ENCODE peak calls at places on chromosomes 3 and 15, in seven cellular contexts. G is DND-41; H is effector memory CD4-positive, alpha-beta T cell; V is CD4-positive, alpha-beta memory T cell; X is mucosa of descending colon; U is left ventricle myocardium inferior; W is CD8-positive, alpha-beta T cell. E is an unnamed sample.

GRCh38 chr15:69855601-69856000 is 242.1 kb downstream of the TLE3 start:
- DNase-seq in V (no peak), H (no peak), G (no peak), W (no peak), X (no peak), U (no peak), E (no peak)

GRCh38 chr3:56923546-56924224 is 121.9 kb upstream of the ARHGEF3 start:
- DNase-seq in G (peak; percentile 30), W (peak; percentile 74), V (peak; percentile 85), U (no peak), H (peak; percentile 49), X (peak; percentile 48), E (no peak)

GRCh38 chr3:133188996-133189395 is 150.8 kb downstream of the TMEM108 start:
- DNase-seq in U (no peak), X (no peak), V (no peak), W (no peak), G (no peak), H (no peak), E (no peak)

GRCh38 chr3:115512565-115513410 is 110.5 kb upstream of the GAP43 start:
- DNase-seq in X (no peak), H (no peak), G (no peak), V (peak; percentile 23), W (no peak), U (peak; percentile 17), E (no peak)

GRCh38 chr3:195761503-195762248 is 40.9 kb downstream of the MUC20 start:
- DNase-seq in X (no peak), G (peak; percentile 71), U (no peak), H (no peak), W (no peak), V (no peak), E (no peak)

GRCh38 chr3:48647714-48648113 is 12.5 kb upstream of the SLC26A6 start:
- DNase-seq in U (no peak), V (no peak), H (no peak), W (no peak), G (no peak), X (no peak), E (no peak)

GRCh38 chr3:85533586-85533985 is 574.8 kb downstream of the CADM2 start:
- DNase-seq in U (no peak), X (no peak), V (no peak), G (no peak), H (no peak), W (no peak), E (no peak)

GRCh38 chr15:86164222-86164898 is 84.7 kb downstream of the AGBL1 start:
- DNase-seq in H (no peak), G (no peak), V (no peak), X (no peak), U (no peak), W (no peak), E (no peak)

GRCh38 chr3:40713306-40713705 is 188.5 kb downstream of the ZNF621 start:
- DNase-seq in W (no peak), U (no peak), X (no peak), H (no peak), G (no peak), V (no peak), E (no peak)

GRCh38 chr3:111861396-111861795 is 2.3 kb downstream of the PHLDB2 start:
- DNase-seq in V (no peak), H (no peak), U (no peak), W (no peak), X (no peak), G (no peak), E (no peak)

GRCh38 chr3:58713715-58714401 is 47.3 kb upstream of the FAM3D start:
- DNase-seq in W (no peak), X (no peak), G (no peak), V (no peak), U (no peak), H (no peak), E (no peak)

GRCh38 chr15:68994149-68994548 is 20.3 kb upstream of the NOX5 start:
- DNase-seq in X (no peak), H (no peak), U (no peak), V (no peak), W (no peak), G (no peak), E (no peak)

GRCh38 chr15:90750186-90750585 is 33.0 kb downstream of the BLM start:
- DNase-seq in W (no peak), H (no peak), X (no peak), U (no peak), G (no peak), V (no peak), E (no peak)

GRCh38 chr3:129022114-129022994 is 21.2 kb downstream of the EFCC1 start:
- DNase-seq in X (peak; percentile 67), U (peak; percentile 90), V (no peak), H (no peak), G (no peak), W (no peak), E (no peak)

GRCh38 chr3:72086051-72086711 is 301.2 kb upstream of the PROK2 start:
- DNase-seq in V (no peak), U (no peak), X (no peak), H (no peak), G (peak; percentile 47), W (no peak), E (no peak)

GRCh38 chr3:195385526-195385925 is 57.3 kb downstream of the ACAP2 start:
- DNase-seq in V (no peak), H (no peak), W (no peak), G (no peak), U (no peak), X (no peak), E (no peak)

GRCh38 chr15:62416535-62416934 is 251.4 kb upstream of the C2CD4B start:
- DNase-seq in U (no peak), X (no peak), W (no peak), V (no peak), G (no peak), H (no peak), E (no peak)

GRCh38 chr15:80915462-80915861 is 74.2 kb downstream of the MESD start:
- DNase-seq in H (no peak), V (no peak), G (no peak), U (no peak), W (no peak), X (no peak), E (no peak)

GRCh38 chr3:1987983-1988382 is 110.7 kb upstream of the CNTN4 start:
- DNase-seq in X (peak; percentile 43), V (no peak), H (no peak), W (no peak), U (no peak), G (no peak), E (no peak)

GRCh38 chr3:163362154-163362553 is 1716.1 kb downstream of the SI start:
- DNase-seq in U (no peak), X (no peak), H (no peak), G (no peak), W (no peak), V (no peak), E (no peak)
- H3K9me3 ChIP-seq in U (peaks cover 5% of the 10 kb centered on the region), X (peaks cover 6% of the 10 kb centered on the region), H (no peaks in the 10 kb centered on the region), G (peaks cover 2% of the 10 kb centered on the region), W (no peaks in the 10 kb centered on the region), V (no peaks in the 10 kb centered on the region), E (no peaks in the 10 kb centered on the region)

DNA sequence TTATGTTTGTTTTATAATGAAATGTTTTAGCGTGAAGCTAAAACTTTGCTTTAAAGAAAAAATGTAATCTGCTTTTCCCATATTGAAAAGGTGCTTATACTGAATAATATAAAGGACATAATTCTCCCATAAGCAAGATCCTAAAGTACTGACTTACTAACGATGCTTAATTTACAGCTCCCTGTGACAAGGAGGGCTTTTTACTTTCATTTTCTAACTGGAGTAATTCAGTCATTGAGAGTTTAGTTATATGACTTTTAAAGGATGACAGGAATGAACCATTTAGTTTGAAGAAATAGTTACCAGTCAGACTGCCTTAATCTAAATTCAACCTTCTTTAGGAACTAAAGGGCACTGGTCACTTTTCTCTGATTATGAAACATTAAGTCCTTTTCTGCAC is 19.3 kb upstream of the ZPLD1 start:
- DNase-seq in H (no peak), W (no peak), U (no peak), G (no peak), X (no peak), V (no peak), E (no peak)
- H3K9me3 ChIP-seq in H (no peaks in the 10 kb centered on the region), W (no peaks in the 10 kb centered on the region), U (no peaks in the 10 kb centered on the region), G (no peaks in the 10 kb centered on the region), X (no peaks in the 10 kb centered on the region), V (no peaks in the 10 kb centered on the region), E (no peaks in the 10 kb centered on the region)

DNA sequence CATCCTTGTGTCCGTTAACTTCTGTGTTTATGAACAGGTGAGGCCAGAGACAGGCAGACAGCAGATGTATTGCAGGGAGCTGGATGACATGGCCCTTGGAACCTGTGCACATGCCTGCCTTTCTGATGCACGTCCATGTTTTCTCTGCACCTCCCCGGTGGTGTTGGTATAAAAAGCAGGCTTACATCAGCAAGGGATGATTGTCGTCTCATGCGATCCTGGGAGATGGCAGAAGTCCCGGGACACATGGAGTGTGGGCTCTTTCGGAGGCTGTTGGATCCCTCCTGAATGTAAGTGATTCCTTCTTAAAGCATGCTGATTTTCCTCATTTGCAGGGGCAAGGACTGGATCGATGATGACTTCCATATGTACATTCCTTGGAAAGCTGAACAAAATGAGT is 134.8 kb downstream of the SNRPN start:
- DNase-seq in V (no peak), G (no peak), U (no peak), H (no peak), X (no peak), W (no peak), E (no peak)
- H3K9me3 ChIP-seq in V (peaks cover 2% of the 10 kb centered on the region), G (peaks cover 20% of the 10 kb centered on the region), U (peaks cover 100% of the 10 kb centered on the region), H (peaks cover 52% of the 10 kb centered on the region), X (peaks cover 99% of the 10 kb centered on the region), W (peaks cover 48% of the 10 kb centered on the region), E (peaks cover 24% of the 10 kb centered on the region)

GRCh38 chr3:34396288-34396687 is 597.9 kb downstream of the PDCD6IP start:
- DNase-seq in G (no peak), U (no peak), W (no peak), X (no peak), V (no peak), H (no peak), E (no peak)
- H3K9me3 ChIP-seq in G (no peaks in the 10 kb centered on the region), U (peaks cover 33% of the 10 kb centered on the region), W (no peaks in the 10 kb centered on the region), X (no peaks in the 10 kb centered on the region), V (no peaks in the 10 kb centered on the region), H (no peaks in the 10 kb centered on the region), E (no peaks in the 10 kb centered on the region)

E was measured in T-helper 17 cell.